ENCODE peak calls at places on chromosome 4, in nine cellular contexts. One of them, this sample, is unnamed.

GRCh38 chr4:11297627-11298026 is 131.1 kb downstream of the HS3ST1 start:
- DNase-seq in dermis microvascular lymphatic vessel endothelial cell: no peak
- DNase-seq in endothelial cell: no peak
- DNase-seq in memory B cell: no peak
- DNase-seq in MCF 10A: no peak
- DNase-seq in PC-3: no peak
- DNase-seq in RWPE1: no peak
- DNase-seq in NCI-H1105: no peak
- DNase-seq in activated CD4-positive, alpha-beta T cell treated with anti-CD3 and anti-CD28 coated beads, Interleukin-2, amount 50 U/mL, for 1 hour: no peak
- DNase-seq in this sample: no peak

GRCh38 chr4:163048447-163048846 is 118.2 kb downstream of the NAF1 start:
- DNase-seq in endothelial cell: peak; percentile 20
- DNase-seq in activated CD4-positive, alpha-beta T cell treated with anti-CD3 and anti-CD28 coated beads, Interleukin-2, amount 50 U/mL, for 1 hour: no peak
- DNase-seq in dermis microvascular lymphatic vessel endothelial cell: peak; percentile 33
- DNase-seq in NCI-H1105: no peak
- DNase-seq in MCF 10A: peak; percentile 51
- DNase-seq in memory B cell: no peak
- DNase-seq in RWPE1: peak; percentile 19
- DNase-seq in PC-3: peak; percentile 51
- DNase-seq in this sample: no peak

GRCh38 chr4:89914609-89915008 is 20.0 kb downstream of the MMRN1 start:
- DNase-seq in NCI-H1105: no peak
- DNase-seq in activated CD4-positive, alpha-beta T cell treated with anti-CD3 and anti-CD28 coated beads, Interleukin-2, amount 50 U/mL, for 1 hour: no peak
- DNase-seq in endothelial cell: no peak
- DNase-seq in dermis microvascular lymphatic vessel endothelial cell: no peak
- DNase-seq in RWPE1: no peak
- DNase-seq in MCF 10A: peak; percentile 11
- DNase-seq in memory B cell: no peak
- DNase-seq in PC-3: peak; percentile 13
- DNase-seq in this sample: no peak

GRCh38 chr4:83329521-83330105 is 5.0 kb downstream of the HPSE start:
- DNase-seq in activated CD4-positive, alpha-beta T cell treated with anti-CD3 and anti-CD28 coated beads, Interleukin-2, amount 50 U/mL, for 1 hour: no peak
- DNase-seq in MCF 10A: peak; percentile 56
- DNase-seq in memory B cell: no peak
- DNase-seq in PC-3: peak; percentile 56
- DNase-seq in NCI-H1105: no peak
- DNase-seq in RWPE1: peak; percentile 33
- DNase-seq in endothelial cell: no peak
- DNase-seq in dermis microvascular lymphatic vessel endothelial cell: peak; percentile 76
- DNase-seq in this sample: no peak

GRCh38 chr4:37246891-37247290 is 2.3 kb downstream of the NWD2 start:
- DNase-seq in RWPE1: no peak
- DNase-seq in endothelial cell: no peak
- DNase-seq in memory B cell: no peak
- DNase-seq in NCI-H1105: peak; percentile 5
- DNase-seq in activated CD4-positive, alpha-beta T cell treated with anti-CD3 and anti-CD28 coated beads, Interleukin-2, amount 50 U/mL, for 1 hour: no peak
- DNase-seq in dermis microvascular lymphatic vessel endothelial cell: no peak
- DNase-seq in PC-3: peak; percentile 20
- DNase-seq in MCF 10A: peak; percentile 31
- DNase-seq in this sample: no peak

GRCh38 chr4:87069037-87069742 is 134.4 kb downstream of the AFF1 start:
- DNase-seq in activated CD4-positive, alpha-beta T cell treated with anti-CD3 and anti-CD28 coated beads, Interleukin-2, amount 50 U/mL, for 1 hour: no peak
- DNase-seq in dermis microvascular lymphatic vessel endothelial cell: no peak
- DNase-seq in NCI-H1105: peak; percentile 32
- DNase-seq in endothelial cell: no peak
- DNase-seq in MCF 10A: no peak
- DNase-seq in PC-3: no peak
- DNase-seq in memory B cell: no peak
- DNase-seq in RWPE1: no peak
- DNase-seq in this sample: no peak

GRCh38 chr4:602559-602942 is 22.8 kb upstream of the PDE6B start:
- DNase-seq in activated CD4-positive, alpha-beta T cell treated with anti-CD3 and anti-CD28 coated beads, Interleukin-2, amount 50 U/mL, for 1 hour: peak; percentile 43
- DNase-seq in NCI-H1105: no peak
- DNase-seq in RWPE1: peak; percentile 49
- DNase-seq in endothelial cell: peak; percentile 93
- DNase-seq in dermis microvascular lymphatic vessel endothelial cell: peak; percentile 37
- DNase-seq in MCF 10A: peak; percentile 79
- DNase-seq in memory B cell: no peak
- DNase-seq in PC-3: peak; percentile 80
- DNase-seq in this sample: peak; percentile 47

GRCh38 chr4:119184128-119184527 is 28.4 kb upstream of the USP53 start:
- DNase-seq in memory B cell: no peak
- DNase-seq in endothelial cell: no peak
- DNase-seq in NCI-H1105: no peak
- DNase-seq in dermis microvascular lymphatic vessel endothelial cell: no peak
- DNase-seq in MCF 10A: peak; percentile 2
- DNase-seq in activated CD4-positive, alpha-beta T cell treated with anti-CD3 and anti-CD28 coated beads, Interleukin-2, amount 50 U/mL, for 1 hour: no peak
- DNase-seq in PC-3: no peak
- DNase-seq in RWPE1: no peak
- DNase-seq in this sample: no peak

GRCh38 chr4:13524504-13525243 is 19.6 kb downstream of the NKX3-2 start:
- DNase-seq in memory B cell: peak; percentile 13
- DNase-seq in NCI-H1105: no peak
- DNase-seq in RWPE1: no peak
- DNase-seq in MCF 10A: no peak
- DNase-seq in activated CD4-positive, alpha-beta T cell treated with anti-CD3 and anti-CD28 coated beads, Interleukin-2, amount 50 U/mL, for 1 hour: no peak
- DNase-seq in PC-3: no peak
- DNase-seq in endothelial cell: no peak
- DNase-seq in dermis microvascular lymphatic vessel endothelial cell: no peak
- DNase-seq in this sample: no peak

GRCh38 chr4:161252520-161253141 is 911.2 kb downstream of the FSTL5 start:
- DNase-seq in MCF 10A: peak; percentile 52
- DNase-seq in endothelial cell: no peak
- DNase-seq in dermis microvascular lymphatic vessel endothelial cell: peak; percentile 34
- DNase-seq in activated CD4-positive, alpha-beta T cell treated with anti-CD3 and anti-CD28 coated beads, Interleukin-2, amount 50 U/mL, for 1 hour: no peak
- DNase-seq in memory B cell: no peak
- DNase-seq in RWPE1: peak; percentile 15
- DNase-seq in PC-3: peak; percentile 60
- DNase-seq in NCI-H1105: no peak
- DNase-seq in this sample: peak; percentile 2

GRCh38 chr4:138951764-138952163 is 63.8 kb upstream of the NOCT start:
- DNase-seq in activated CD4-positive, alpha-beta T cell treated with anti-CD3 and anti-CD28 coated beads, Interleukin-2, amount 50 U/mL, for 1 hour: no peak
- DNase-seq in PC-3: peak; percentile 14
- DNase-seq in dermis microvascular lymphatic vessel endothelial cell: no peak
- DNase-seq in MCF 10A: peak; percentile 65
- DNase-seq in memory B cell: no peak
- DNase-seq in endothelial cell: no peak
- DNase-seq in RWPE1: peak; percentile 50
- DNase-seq in NCI-H1105: no peak
- DNase-seq in this sample: no peak

GRCh38 chr4:151484396-151485102 is 75.6 kb downstream of the FHIP1A start:
- DNase-seq in MCF 10A: peak; percentile 84
- DNase-seq in dermis microvascular lymphatic vessel endothelial cell: peak; percentile 35
- DNase-seq in endothelial cell: no peak
- DNase-seq in memory B cell: no peak
- DNase-seq in RWPE1: peak; percentile 84
- DNase-seq in NCI-H1105: no peak
- DNase-seq in PC-3: peak; percentile 79
- DNase-seq in activated CD4-positive, alpha-beta T cell treated with anti-CD3 and anti-CD28 coated beads, Interleukin-2, amount 50 U/mL, for 1 hour: no peak
- DNase-seq in this sample: no peak

GRCh38 chr4:16684083-16684482 is 214.4 kb downstream of the LDB2 start:
- DNase-seq in MCF 10A: no peak
- DNase-seq in dermis microvascular lymphatic vessel endothelial cell: peak; percentile 92
- DNase-seq in activated CD4-positive, alpha-beta T cell treated with anti-CD3 and anti-CD28 coated beads, Interleukin-2, amount 50 U/mL, for 1 hour: no peak
- DNase-seq in NCI-H1105: no peak
- DNase-seq in RWPE1: no peak
- DNase-seq in endothelial cell: no peak
- DNase-seq in PC-3: no peak
- DNase-seq in memory B cell: no peak
- DNase-seq in this sample: no peak

GRCh38 chr4:5827108-5828004 is 65.5 kb downstream of the CRMP1 start:
- DNase-seq in memory B cell: no peak
- DNase-seq in PC-3: no peak
- DNase-seq in RWPE1: no peak
- DNase-seq in activated CD4-positive, alpha-beta T cell treated with anti-CD3 and anti-CD28 coated beads, Interleukin-2, amount 50 U/mL, for 1 hour: no peak
- DNase-seq in MCF 10A: no peak
- DNase-seq in dermis microvascular lymphatic vessel endothelial cell: peak; percentile 54
- DNase-seq in endothelial cell: no peak
- DNase-seq in NCI-H1105: no peak
- DNase-seq in this sample: no peak